ENCODE peak calls at places on chromosome 3, in seven cellular contexts. H is H1, Q is testis, E is stomach, I is spleen, B is A549, C is HepG2. U is an unnamed sample. For H3K9me3, the result is how much of the 10 kb centered on the place peaks cover.

GRCh38 chr3:122443090-122443489 is 27.2 kb upstream of the WDR5B start:
- DNase-seq in H (peak), Q (no peak), E (no peak), I (no peak), B (no peak), C (peak), U (no peak)

GRCh38 chr3:61425356-61425755 is 136.0 kb upstream of the PTPRG start:
- DNase-seq in H (no peak), Q (no peak), E (no peak), I (no peak), B (no peak), C (no peak), U (no peak)

GRCh38 chr3:124263168-124263567 is 271.2 kb upstream of the ROPN1 start:
- DNase-seq in H (no peak), Q (no peak), E (no peak), I (no peak), B (peak), C (no peak), U (no peak)

GRCh38 chr3:32743934-32744333 is 58.9 kb downstream of the CNOT10 start:
- DNase-seq in H (no peak), Q (no peak), E (no peak), I (no peak), B (peak), C (peak), U (no peak)

GRCh38 chr3:173584834-173585831 is 187.6 kb downstream of the NLGN1 start:
- DNase-seq in H (no peak), Q (peak), E (no peak), I (no peak), B (peak), C (no peak), U (no peak)

GRCh38 chr3:81684739-81685395 is 76.6 kb downstream of the GBE1 start:
- DNase-seq in H (no peak), Q (no peak), E (no peak), I (no peak), B (peak), C (peak), U (no peak)

GRCh38 chr3:110749006-110749405 is 322.6 kb upstream of the NECTIN3 start:
- DNase-seq in H (no peak), Q (no peak), E (no peak), I (no peak), B (no peak), C (no peak), U (no peak)

GRCh38 chr3:100197876-100198275 is 62.9 kb upstream of the TBC1D23 start:
- DNase-seq in H (no peak), Q (no peak), E (no peak), I (no peak), B (no peak), C (no peak), U (no peak)

GRCh38 chr3:143352850-143353550 is 233.4 kb downstream of the CHST2 start:
- DNase-seq in H (no peak), Q (no peak), E (no peak), I (no peak), B (no peak), C (no peak), U (no peak)

DNA sequence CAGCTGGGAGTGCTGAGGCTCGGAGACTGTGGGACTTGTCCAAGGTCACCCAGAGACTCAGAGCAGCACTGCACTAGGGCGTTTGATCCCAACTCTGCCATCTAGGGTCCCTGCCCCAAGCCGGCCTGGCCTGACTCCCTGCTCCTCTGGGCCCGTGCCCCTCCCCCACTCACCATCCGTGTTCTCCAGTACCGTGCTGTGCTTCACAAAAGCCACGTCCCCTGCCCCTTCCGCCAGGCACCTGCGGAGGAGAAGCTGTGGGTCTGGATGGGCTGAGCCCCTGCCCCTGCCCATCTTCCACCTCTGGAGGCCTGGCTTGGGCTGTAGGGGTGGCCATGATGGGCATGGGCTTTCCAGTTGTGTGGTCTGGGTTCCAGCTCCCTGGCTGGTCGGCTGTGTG is 8.4 kb downstream of the MELTF start:
- DNase-seq in H (no peak), Q (no peak), E (peak), I (no peak), B (no peak), C (no peak), U (no peak)
- TF ChIP-seq POLR2A in H (no peak), Q (no peak), E (no peak), I (no peak), B (no peak), C (no peak), U (no peak)

DNA sequence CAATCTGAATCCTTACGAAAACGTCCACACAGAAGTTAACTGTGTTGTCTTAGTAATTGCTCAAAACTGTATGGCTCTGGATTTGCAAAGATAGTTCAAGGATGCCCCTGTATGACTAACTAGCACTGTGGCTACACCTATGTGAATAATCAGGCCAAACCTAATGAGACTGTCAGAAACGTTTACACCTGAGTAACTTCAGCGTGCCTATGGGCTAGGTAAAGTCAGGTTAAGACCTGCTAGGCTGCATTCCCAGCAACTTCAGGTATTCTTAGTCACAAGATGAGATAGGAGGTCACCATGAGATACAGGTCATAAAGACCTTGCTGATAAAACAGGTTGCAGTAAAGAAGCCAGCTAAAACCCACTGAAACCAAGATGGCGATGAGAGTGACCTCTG is 87.8 kb upstream of the PLXND1 start:
- DNase-seq in H (no peak), Q (no peak), E (no peak), I (no peak), B (no peak), C (no peak), U (no peak)
- H3K9me3 ChIP-seq in H (under half), Q (under half), E (under half), I (under half), B (under half), C (under half), U (under half)

GRCh38 chr3:129432036-129432435 is 3.6 kb upstream of the EFCAB12 start:
- DNase-seq in H (no peak), Q (no peak), E (no peak), I (no peak), B (no peak), C (no peak), U (no peak)
- TF ChIP-seq POLR2A in H (no peak), Q (no peak), E (no peak), I (no peak), B (no peak), C (no peak), U (no peak)

DNA sequence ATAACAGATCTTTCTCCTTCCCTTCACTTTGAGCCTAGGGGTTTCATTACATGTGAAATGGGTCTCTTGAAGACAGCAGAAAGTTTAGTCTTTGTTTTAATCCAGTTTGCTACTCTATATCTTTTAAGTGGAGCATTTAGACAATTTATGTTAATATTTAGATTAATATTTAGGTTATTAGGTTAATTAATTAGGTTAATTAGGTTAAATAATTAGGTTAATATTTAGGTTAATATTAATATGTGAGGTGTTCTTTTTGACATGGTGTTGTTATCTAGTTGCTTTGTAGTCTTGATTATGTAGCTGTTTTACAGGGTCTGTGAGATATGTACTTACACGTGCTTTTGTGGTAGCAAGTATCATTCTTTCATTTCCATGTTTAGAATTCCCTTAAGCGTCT is 312.9 kb downstream of the NEK10 start:
- DNase-seq in H (no peak), Q (no peak), E (no peak), I (no peak), B (no peak), C (no peak), U (no peak)
- H3K9me3 ChIP-seq in H (under half), Q (under half), E (under half), I (under half), B (under half), C (under half), U (under half)

DNA sequence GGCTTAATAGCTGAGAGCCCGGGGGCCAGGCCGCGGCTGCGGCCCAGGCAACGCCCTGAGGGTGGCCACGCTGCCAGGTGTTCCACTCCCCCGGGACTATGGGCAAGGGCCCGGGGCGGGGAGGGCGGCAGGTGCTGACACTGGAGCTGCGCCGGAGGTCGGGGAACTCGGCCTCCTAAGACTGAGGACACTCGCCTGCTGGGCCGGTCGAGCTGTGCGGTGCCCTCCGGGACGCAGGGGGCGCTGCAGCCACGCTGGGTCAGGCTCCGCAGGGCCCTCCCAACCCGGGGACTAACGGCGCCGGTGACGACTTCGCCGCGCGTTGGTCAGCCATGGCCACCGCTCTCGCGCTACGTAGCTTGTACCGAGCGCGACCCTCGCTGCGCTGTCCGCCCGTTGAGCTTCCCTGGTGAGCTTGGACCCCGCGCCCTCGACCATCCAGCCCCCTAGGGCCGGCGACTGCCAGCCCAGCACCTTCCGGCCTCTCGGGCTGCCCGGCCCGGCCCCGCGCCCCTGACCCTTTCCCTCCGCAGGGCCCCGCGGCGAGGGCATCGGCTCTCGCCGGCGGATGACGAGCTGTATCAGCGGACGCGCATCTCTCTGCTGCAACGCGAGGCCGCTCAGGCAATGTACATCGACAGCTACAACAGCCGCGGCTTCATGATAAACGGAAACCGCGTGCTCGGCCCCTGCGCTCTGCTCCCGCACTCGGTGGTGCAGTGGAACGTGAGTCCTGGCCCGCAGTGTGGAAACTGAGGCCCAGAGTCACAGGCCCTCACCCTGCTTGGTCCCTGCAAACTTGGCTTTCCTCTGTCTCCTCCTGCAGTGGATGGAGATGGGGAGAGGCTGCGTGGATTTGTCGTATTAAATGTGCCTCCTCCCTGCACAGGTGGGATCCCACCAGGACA is at the start of gene NDUFAF3:
- DNase-seq in H (peak), Q (peak), E (peak), I (peak), B (peak), C (peak), U (peak)
- TF ChIP-seq POLR2A in H (no peak), Q (no peak), E (peak), I (peak), B (peak), C (peak), U (no peak)

GRCh38 chr3:39432342-39432741 is 25.8 kb downstream of the RPSA start:
- DNase-seq in H (no peak), Q (no peak), E (no peak), I (no peak), B (no peak), C (no peak), U (no peak)

GRCh38 chr3:39427506-39427905 is 21.0 kb downstream of the RPSA start:
- DNase-seq in H (no peak), Q (no peak), E (no peak), I (no peak), B (no peak), C (no peak), U (no peak)

GRCh38 chr3:39428745-39429201 is 22.3 kb downstream of the RPSA start:
- DNase-seq in H (no peak), Q (no peak), E (no peak), I (no peak), B (no peak), C (no peak), U (no peak)

GRCh38 chr3:39426321-39426720 is 19.8 kb downstream of the RPSA start:
- DNase-seq in H (no peak), Q (no peak), E (no peak), I (no peak), B (no peak), C (no peak), U (no peak)

DNA sequence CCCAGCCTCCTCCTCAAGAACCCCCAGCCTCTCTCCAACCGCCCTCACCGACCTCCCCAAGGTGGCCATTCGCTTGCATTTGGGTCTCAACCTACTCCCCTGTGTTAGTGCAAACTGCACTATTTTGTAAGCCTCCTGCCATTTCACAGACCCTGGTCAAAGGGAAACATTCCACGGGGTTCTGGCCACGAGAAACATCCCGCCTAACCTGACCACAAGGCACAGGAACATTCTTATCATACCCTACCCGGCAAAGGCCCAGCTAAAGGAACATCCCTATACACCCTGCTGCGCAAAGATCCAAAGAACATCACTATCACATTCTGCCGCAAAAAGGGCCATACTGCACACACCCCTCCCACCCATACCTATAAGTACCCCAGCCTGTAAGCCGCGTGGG is 22.9 kb downstream of the RPSA start:
- DNase-seq in H (no peak), Q (no peak), E (no peak), I (no peak), B (no peak), C (no peak), U (no peak)
- H3K9me3 ChIP-seq in H (under half), Q (under half), E (under half), I (under half), B (under half), C (under half), U (under half)

U was measured in esophagus squamous epithelium.